ENCODE peak calls at places on chromosomes 16 and 17, in four cellular contexts. C, S, D and Q are unnamed samples.

GRCh38 chr17:9389116-9389515 is 186.5 kb downstream of the STX8 start:
- DNase-seq in S (no peak), C (no peak), D (peak), Q (peak)

GRCh38 chr17:61323015-61323379 is 76.6 kb upstream of the TBX2 start:
- DNase-seq in D (no peak), S (no peak), C (no peak), Q (no peak)

GRCh38 chr17:27497696-27498095 is 41.4 kb downstream of the KSR1 start:
- DNase-seq in D (no peak), C (no peak), S (no peak), Q (no peak)

GRCh38 chr17:79892457-79893236 is 53.4 kb upstream of the CBX4 start:
- DNase-seq in D (no peak), S (no peak), C (no peak), Q (no peak)

GRCh38 chr17:37440424-37440823 is 33.7 kb downstream of the TADA2A start:
- DNase-seq in D (no peak), S (no peak), C (no peak), Q (no peak)

GRCh38 chr16:88649924-88650748 is 717 bp downstream of the CYBA start:
- DNase-seq in S (peak), D (no peak), C (no peak), Q (peak)

GRCh38 chr16:56547120-56547948 is 17.5 kb upstream of the MT4 start:
- DNase-seq in C (no peak), D (no peak), S (peak), Q (no peak)

GRCh38 chr16:50607970-50608557 is 59.9 kb downstream of the NKD1 start:
- DNase-seq in D (no peak), C (no peak), S (no peak), Q (no peak)

GRCh38 chr16:70162041-70162451 is 11.5 kb upstream of the CLEC18C start:
- DNase-seq in C (peak), S (no peak), D (no peak), Q (peak)

GRCh38 chr16:55728797-55729196 is 73.0 kb downstream of the SLC6A2 start:
- DNase-seq in D (no peak), S (no peak), C (no peak), Q (no peak)

GRCh38 chr16:57924514-57924913 is 46.4 kb downstream of the CNGB1 start:
- DNase-seq in C (no peak), S (no peak), D (no peak), Q (no peak)

GRCh38 chr17:8843344-8843743 is 24.1 kb downstream of the PIK3R6 start:
- DNase-seq in D (no peak), C (no peak), S (no peak), Q (no peak)

GRCh38 chr17:73969956-73970355 is 233.5 kb upstream of the RPL38 start:
- DNase-seq in S (no peak), D (no peak), C (no peak), Q (no peak)

GRCh38 chr17:21392257-21392656 is 16.1 kb downstream of the KCNJ12 start:
- DNase-seq in D (no peak), C (no peak), S (no peak), Q (no peak)

GRCh38 chr16:49581630-49582298 is 208.2 kb downstream of the C16orf78 start:
- DNase-seq in D (no peak), S (no peak), C (no peak), Q (no peak)

GRCh38 chr17:1762233-1762905 is 509 bp downstream of the SERPINF1 start:
- DNase-seq in C (no peak), S (peak), D (no peak), Q (peak)

GRCh38 chr17:72387487-72387886 is 266.7 kb downstream of the SOX9 start:
- DNase-seq in D (no peak), S (no peak), C (no peak), Q (peak)

GRCh38 chr17:42618442-42619150 is 9.1 kb downstream of the TUBG1 start:
- DNase-seq in D (peak), C (no peak), S (peak), Q (peak)

GRCh38 chr16:52812945-52813556 is 239.6 kb downstream of the CHD9NB start:
- DNase-seq in C (no peak), D (no peak), S (peak), Q (peak)

GRCh38 chr17:77441130-77441920 is 300.6 kb downstream of the SEC14L1 start:
- DNase-seq in S (no peak), D (peak), C (no peak), Q (no peak)
- TF ChIP-seq TARDBP in S (no peak), D (no peak), C (no peak), Q (no peak)

GRCh38 chr17:59525668-59526067 is 39.7 kb upstream of the DHX40 start:
- DNase-seq in S (no peak), C (no peak), D (no peak), Q (no peak)
- TF ChIP-seq TARDBP in S (no peak), C (no peak), D (no peak), Q (no peak)

GRCh38 chr16:68887107-68887506 is 43.8 kb downstream of the TANGO6 start:
- DNase-seq in S (no peak), D (no peak), C (no peak), Q (no peak)

GRCh38 chr16:68884867-68885266 is 41.5 kb downstream of the TANGO6 start:
- DNase-seq in S (no peak), C (no peak), D (no peak), Q (no peak)

GRCh38 chr16:68883685-68884084 is 40.4 kb downstream of the TANGO6 start:
- DNase-seq in C (no peak), D (no peak), S (no peak), Q (no peak)

GRCh38 chr16:68885321-68885720 is 42.0 kb downstream of the TANGO6 start:
- DNase-seq in C (no peak), D (no peak), S (no peak), Q (no peak)

GRCh38 chr16:68884391-68884790 is 41.1 kb downstream of the TANGO6 start:
- DNase-seq in D (no peak), C (no peak), S (no peak), Q (no peak)
- TF ChIP-seq TARDBP in D (no peak), C (no peak), S (no peak), Q (no peak)

DNA sequence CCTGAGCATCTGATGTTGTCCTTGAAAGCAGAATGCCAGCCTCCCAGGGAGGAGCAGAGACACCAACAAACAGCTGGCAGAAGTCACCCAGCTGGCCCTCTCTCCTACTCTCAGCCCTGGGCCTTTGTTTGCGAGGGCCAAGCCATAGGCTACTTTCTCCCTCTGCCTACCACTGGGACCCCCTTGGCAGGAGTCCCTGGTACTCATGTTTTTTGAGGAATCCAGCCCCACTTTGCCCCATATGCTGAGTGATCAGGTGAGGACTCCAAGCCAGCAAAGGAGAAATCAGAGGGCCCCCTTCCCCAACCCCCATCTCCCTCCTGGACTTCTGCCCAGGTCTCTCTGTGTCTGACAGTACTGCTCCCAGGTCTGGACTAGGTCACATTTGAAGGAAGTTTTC is 121.9 kb downstream of the USP31 start:
- DNase-seq in D (no peak), C (no peak), S (no peak), Q (no peak)
- TF ChIP-seq TARDBP in D (no peak), C (no peak), S (no peak), Q (no peak)